ENCODE peak calls at places on chromosomes 3 and 15, in nine cellular contexts. D, S, Z, H, G, A, T, W and I are unnamed samples.

GRCh38 chr3:72265250-72265649 is 480.3 kb upstream of the PROK2 start:
- DNase-seq in D (no peak), S (peak; percentile 87), Z (no peak), H (peak; percentile 65), G (no peak), A (no peak), T (no peak), W (no peak), I (no peak)

GRCh38 chr15:37793851-37794250 is 140.6 kb upstream of the TMCO5A start:
- DNase-seq in D (no peak), S (peak; percentile 53), Z (no peak), H (peak; percentile 34), G (no peak), A (no peak), T (no peak), W (no peak), I (no peak)

GRCh38 chr15:65032823-65033537 is 3.5 kb upstream of the MTFMT start:
- DNase-seq in D (no peak), S (peak; percentile 96), Z (no peak), H (peak; percentile 92), G (peak; percentile 85), A (peak; percentile 62), T (peak; percentile 47), W (peak; percentile 67), I (peak; percentile 68)

GRCh38 chr3:82475306-82475705 is 713.9 kb upstream of the GBE1 start:
- DNase-seq in D (no peak), S (no peak), Z (no peak), H (no peak), G (no peak), A (no peak), T (no peak), W (no peak), I (no peak)

GRCh38 chr3:12985148-12985547 is 88.1 kb downstream of the IQSEC1 start:
- DNase-seq in D (no peak), S (no peak), Z (no peak), H (no peak), G (no peak), A (peak; percentile 65), T (no peak), W (peak; percentile 87), I (no peak)

GRCh38 chr15:66652806-66653205 is 49.2 kb upstream of the SMAD6 start:
- DNase-seq in D (no peak), S (no peak), Z (no peak), H (no peak), G (no peak), A (no peak), T (no peak), W (no peak), I (no peak)

GRCh38 chr15:40323953-40324937 is 753 bp downstream of the INAFM2 start:
- DNase-seq in D (no peak), S (no peak), Z (no peak), H (peak; percentile 61), G (no peak), A (peak; percentile 72), T (no peak), W (no peak), I (no peak)

GRCh38 chr3:177946515-177946914 is 589.7 kb upstream of the KCNMB2 start:
- DNase-seq in D (no peak), S (no peak), Z (no peak), H (no peak), G (no peak), A (no peak), T (no peak), W (no peak), I (no peak)

GRCh38 chr15:48619446-48619845 is 26.1 kb downstream of the FBN1 start:
- DNase-seq in D (no peak), S (no peak), Z (no peak), H (no peak), G (no peak), A (no peak), T (no peak), W (no peak), I (no peak)

GRCh38 chr3:54691230-54691900 is 236.5 kb downstream of the LRTM1 start:
- DNase-seq in D (no peak), S (no peak), Z (no peak), H (no peak), G (no peak), A (no peak), T (peak; percentile 11), W (no peak), I (no peak)

GRCh38 chr3:46422617-46423016 is 15.6 kb downstream of the CCRL2 start:
- DNase-seq in D (no peak), S (no peak), Z (peak; percentile 92), H (no peak), G (peak; percentile 44), A (no peak), T (no peak), W (no peak), I (no peak)

GRCh38 chr3:13159890-13160289 is 86.7 kb upstream of the IQSEC1 start:
- DNase-seq in D (no peak), S (no peak), Z (peak; percentile 9), H (no peak), G (no peak), A (no peak), T (no peak), W (no peak), I (no peak)

GRCh38 chr3:30518872-30519271 is 87.5 kb upstream of the TGFBR2 start:
- DNase-seq in D (no peak), S (no peak), Z (no peak), H (no peak), G (no peak), A (no peak), T (no peak), W (no peak), I (no peak)

GRCh38 chr3:141122455-141123030 is 71.4 kb downstream of the SPSB4 start:
- DNase-seq in D (no peak), S (peak; percentile 35), Z (no peak), H (no peak), G (no peak), A (no peak), T (no peak), W (no peak), I (no peak)

GRCh38 chr15:82838096-82838735 is 28.8 kb downstream of the WHAMM start:
- DNase-seq in D (no peak), S (no peak), Z (no peak), H (no peak), G (no peak), A (no peak), T (no peak), W (no peak), I (no peak)
- H3K36me3 ChIP-seq in D (peaks cover 19% of the 10 kb centered on the region), S (peaks cover 2% of the 10 kb centered on the region), Z (peaks cover 21% of the 10 kb centered on the region), H (peaks cover 1% of the 10 kb centered on the region), G (peaks cover 34% of the 10 kb centered on the region), A (peaks cover 58% of the 10 kb centered on the region), T (peaks cover 35% of the 10 kb centered on the region), W (no peaks in the 10 kb centered on the region), I (peaks cover 63% of the 10 kb centered on the region)

DNA sequence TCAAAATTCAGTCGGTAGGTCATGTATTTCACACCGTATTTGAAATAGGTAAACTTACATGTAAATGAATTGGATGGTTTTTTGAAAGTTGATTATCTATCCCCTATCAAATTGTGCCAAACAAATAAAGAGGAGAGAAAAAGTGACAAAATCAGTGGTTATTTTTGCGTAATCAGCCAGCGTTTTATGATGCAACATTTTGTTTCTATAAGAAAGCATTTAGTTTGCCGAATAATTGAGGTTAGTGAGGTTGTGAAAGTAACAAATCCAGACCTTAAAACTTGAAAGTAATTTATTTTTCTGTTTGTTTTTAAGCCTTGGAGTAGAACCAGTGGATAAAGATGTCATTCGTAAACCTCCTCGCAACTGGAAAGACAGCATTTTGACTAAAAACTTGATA is 29.3 kb downstream of the ASTE1 start:
- DNase-seq in D (no peak), S (no peak), Z (no peak), H (no peak), G (no peak), A (no peak), T (no peak), W (no peak), I (no peak)
- H3K36me3 ChIP-seq in D (peaks cover 13% of the 10 kb centered on the region), S (peaks cover 2% of the 10 kb centered on the region), Z (peaks cover 4% of the 10 kb centered on the region), H (peaks cover 25% of the 10 kb centered on the region), G (peaks cover 27% of the 10 kb centered on the region), A (peaks cover 84% of the 10 kb centered on the region), T (peaks cover 46% of the 10 kb centered on the region), W (no peaks in the 10 kb centered on the region), I (peaks cover 65% of the 10 kb centered on the region)

DNA sequence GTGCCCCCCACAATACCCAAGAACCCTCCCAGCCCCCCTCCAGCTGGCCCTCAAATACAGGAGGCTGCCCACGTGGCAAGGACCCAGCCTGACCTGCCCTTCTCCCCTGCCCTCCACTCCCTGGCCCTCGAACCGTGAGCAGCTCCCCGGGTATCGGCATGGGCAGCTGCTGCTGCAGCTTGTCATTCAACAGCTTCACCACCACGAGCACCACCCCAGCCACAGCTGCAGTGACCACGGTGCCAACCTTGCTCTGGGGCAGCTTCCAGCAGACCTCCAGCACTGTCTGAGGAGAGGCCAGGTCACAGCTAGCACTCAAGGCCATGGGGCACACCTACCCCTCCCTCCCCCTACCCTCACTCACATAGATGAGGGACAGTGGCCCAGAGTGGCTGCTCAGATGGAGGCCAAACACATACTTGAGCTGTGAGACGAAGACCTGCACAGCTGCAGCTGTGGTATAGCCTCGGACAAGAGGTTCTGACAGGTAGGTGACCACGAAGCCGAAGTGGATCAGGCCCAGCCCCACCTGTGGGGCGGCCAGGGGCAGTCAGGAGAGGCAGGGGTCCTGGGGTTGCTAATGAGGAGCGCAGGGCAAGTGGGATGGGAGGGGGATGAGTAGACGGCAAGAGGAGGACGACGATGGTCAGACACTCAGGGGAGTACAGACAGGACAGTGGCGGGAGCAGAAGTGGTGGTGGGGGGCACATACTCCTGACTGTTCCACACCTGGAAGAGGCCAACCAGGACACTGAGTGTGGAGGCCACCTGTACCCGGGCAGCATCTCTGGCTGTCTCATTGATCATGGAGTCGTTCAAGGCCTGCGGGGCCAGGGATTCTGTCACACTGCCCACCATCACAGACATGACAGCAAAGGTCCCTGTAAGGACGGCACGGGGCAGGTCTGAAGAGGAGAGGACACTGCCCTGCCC is 3.5 kb downstream of the SLC26A6 start:
- DNase-seq in D (no peak), S (no peak), Z (no peak), H (no peak), G (no peak), A (peak; percentile 40), T (no peak), W (no peak), I (no peak)
- H3K36me3 ChIP-seq in D (no peaks in the 10 kb centered on the region), S (peaks cover 8% of the 10 kb centered on the region), Z (peaks cover 34% of the 10 kb centered on the region), H (peaks cover 11% of the 10 kb centered on the region), G (peaks cover 7% of the 10 kb centered on the region), A (peaks cover 42% of the 10 kb centered on the region), T (peaks cover 35% of the 10 kb centered on the region), W (no peaks in the 10 kb centered on the region), I (peaks cover 25% of the 10 kb centered on the region)

GRCh38 chr15:85744636-85745422 is 49.9 kb downstream of the KLHL25 start:
- DNase-seq in D (no peak), S (no peak), Z (no peak), H (no peak), G (no peak), A (no peak), T (no peak), W (no peak), I (no peak)
- H3K36me3 ChIP-seq in D (peaks cover 80% of the 10 kb centered on the region), S (peaks cover 5% of the 10 kb centered on the region), Z (peaks cover 18% of the 10 kb centered on the region), H (peaks cover 12% of the 10 kb centered on the region), G (peaks cover 69% of the 10 kb centered on the region), A (peaks cover 83% of the 10 kb centered on the region), T (peaks cover 48% of the 10 kb centered on the region), W (no peaks in the 10 kb centered on the region), I (peaks cover 98% of the 10 kb centered on the region)

GRCh38 chr3:129432671-129433070 is 4.2 kb upstream of the EFCAB12 start:
- DNase-seq in D (no peak), S (no peak), Z (no peak), H (no peak), G (no peak), A (no peak), T (no peak), W (no peak), I (no peak)
- H3K36me3 ChIP-seq in D (peaks cover 31% of the 10 kb centered on the region), S (peaks cover 11% of the 10 kb centered on the region), Z (peaks cover 36% of the 10 kb centered on the region), H (peaks cover 48% of the 10 kb centered on the region), G (peaks cover 21% of the 10 kb centered on the region), A (peaks cover 80% of the 10 kb centered on the region), T (peaks cover 21% of the 10 kb centered on the region), W (no peaks in the 10 kb centered on the region), I (peaks cover 70% of the 10 kb centered on the region)